ENCODE peak calls at places on chromosomes 7 and 10, in six cellular contexts. R is neural progenitor cell, W is psoas muscle, I is lower lobe of right lung, T is aorta, E is esophagus squamous epithelium. P is an unnamed sample.
A peak's percentile ranks its signal among the peaks of the same experiment; 100 is the strongest.

GRCh38 chr7:5699951-5700384 is 81.5 kb downstream of the RNF216 start:
- DNase-seq in R (peak; percentile 25), W (no peak), I (no peak), T (no peak), E (no peak), P (no peak)

GRCh38 chr7:21771261-21771660 is 174.4 kb downstream of the CDCA7L start:
- DNase-seq in R (no peak), W (no peak), I (no peak), T (no peak), E (no peak), P (no peak)

GRCh38 chr7:40059057-40059456 is 75.4 kb downstream of the MPLKIP start:
- DNase-seq in R (no peak), W (no peak), I (no peak), T (no peak), E (no peak), P (no peak)

GRCh38 chr10:70916241-70916640 is 27.9 kb upstream of the PCBD1 start:
- DNase-seq in R (no peak), W (peak; percentile 23), I (peak; percentile 8), T (peak; percentile 2), E (no peak), P (no peak)

GRCh38 chr10:12844796-12845524 is 156.6 kb downstream of the CCDC3 start:
- DNase-seq in R (no peak), W (no peak), I (no peak), T (no peak), E (no peak), P (peak; percentile 69)

GRCh38 chr7:143015926-143016490 is 10.9 kb downstream of the OR9A2 start:
- DNase-seq in R (no peak), W (no peak), I (no peak), T (no peak), E (no peak), P (no peak)

GRCh38 chr7:82105463-82105862 is 335.6 kb upstream of the HGF start:
- DNase-seq in R (no peak), W (no peak), I (no peak), T (no peak), E (no peak), P (peak; percentile 68)

GRCh38 chr10:91887075-91887899 is 22.0 kb downstream of the FGFBP3 start:
- DNase-seq in R (peak; percentile 96), W (peak; percentile 57), I (no peak), T (peak; percentile 58), E (no peak), P (peak; percentile 49)

GRCh38 chr10:52551036-52551435 is 221.5 kb downstream of the MBL2 start:
- DNase-seq in R (no peak), W (no peak), I (no peak), T (no peak), E (no peak), P (no peak)

GRCh38 chr7:47763063-47763974 is 181.4 kb upstream of the TNS3 start:
- DNase-seq in R (peak; percentile 62), W (no peak), I (no peak), T (no peak), E (no peak), P (no peak)

GRCh38 chr7:40833541-40834234 is 698.9 kb downstream of the SUGCT start:
- DNase-seq in R (no peak), W (no peak), I (no peak), T (no peak), E (no peak), P (no peak)

GRCh38 chr10:71433116-71433982 is 36.6 kb downstream of the CDH23 start:
- DNase-seq in R (no peak), W (no peak), I (no peak), T (no peak), E (no peak), P (no peak)

GRCh38 chr10:43078986-43079273 is 2.1 kb downstream of the RET start:
- DNase-seq in R (peak; percentile 79), W (peak; percentile 81), I (no peak), T (no peak), E (no peak), P (peak; percentile 81)

GRCh38 chr10:32103721-32104120 is 47.5 kb upstream of the KIF5B start:
- DNase-seq in R (peak; percentile 44), W (no peak), I (no peak), T (no peak), E (no peak), P (peak; percentile 7)

GRCh38 chr10:114239117-114239993 is at the start of gene VWA2:
- DNase-seq in R (peak; percentile 76), W (peak; percentile 55), I (peak; percentile 76), T (no peak), E (no peak), P (no peak)

GRCh38 chr7:33982425-33982786 is 77.1 kb downstream of the BMPER start:
- DNase-seq in R (peak; percentile 47), W (no peak), I (no peak), T (no peak), E (no peak), P (peak; percentile 80)

GRCh38 chr10:82266438-82266837 is 391.4 kb downstream of the NRG3 start:
- DNase-seq in R (no peak), W (no peak), I (no peak), T (no peak), E (no peak), P (no peak)

GRCh38 chr7:99096124-99096887 is 47.6 kb downstream of the SMURF1 start:
- DNase-seq in R (no peak), W (no peak), I (no peak), T (no peak), E (no peak), P (no peak)

GRCh38 chr7:42035205-42035604 is 201.8 kb downstream of the GLI3 start:
- DNase-seq in R (no peak), W (no peak), I (no peak), T (no peak), E (no peak), P (no peak)

GRCh38 chr7:65219623-65220022 is 154.0 kb upstream of the ZNF92 start:
- DNase-seq in R (no peak), W (no peak), I (no peak), T (no peak), E (no peak), P (no peak)

GRCh38 chr10:75547391-75548298 is 116.2 kb downstream of the LRMDA start:
- DNase-seq in R (no peak), W (no peak), I (no peak), T (no peak), E (no peak), P (no peak)

GRCh38 chr7:68610751-68611150 is 987.5 kb upstream of the AUTS2 start:
- DNase-seq in R (no peak), W (no peak), I (no peak), T (no peak), E (no peak), P (no peak)

GRCh38 chr7:41503438-41503837 is 199.5 kb downstream of the INHBA start:
- DNase-seq in R (no peak), W (no peak), I (no peak), T (no peak), E (no peak), P (no peak)

GRCh38 chr7:48168159-48168558 is 3.1 kb upstream of the ABCA13 start:
- DNase-seq in R (no peak), W (no peak), I (no peak), T (no peak), E (no peak), P (peak; percentile 37)

GRCh38 chr10:130394832-130395231 is 258.6 kb downstream of the GLRX3 start:
- DNase-seq in R (no peak), W (no peak), I (no peak), T (no peak), E (no peak), P (no peak)

GRCh38 chr7:142745091-142745635 is 4.1 kb upstream of the PRSS1 start:
- DNase-seq in R (no peak), W (no peak), I (no peak), T (no peak), E (no peak), P (no peak)

GRCh38 chr7:147547252-147547897 is 1043.2 kb upstream of the C7orf33 start:
- DNase-seq in R (peak; percentile 64), W (no peak), I (no peak), T (no peak), E (no peak), P (peak; percentile 49)

GRCh38 chr10:9848278-9848677 is 1169.4 kb upstream of the CELF2 start:
- DNase-seq in R (no peak), W (no peak), I (no peak), T (no peak), E (no peak), P (no peak)

GRCh38 chr10:88733215-88733614 is 26.6 kb upstream of the LIPN start:
- DNase-seq in R (no peak), W (no peak), I (no peak), T (no peak), E (no peak), P (no peak)

GRCh38 chr10:57716884-57717283 is 550.8 kb downstream of the IPMK start:
- DNase-seq in R (peak; percentile 7), W (no peak), I (no peak), T (no peak), E (no peak), P (peak; percentile 4)

GRCh38 chr10:86266446-86267242 is 100.0 kb downstream of the GRID1 start:
- DNase-seq in R (no peak), W (no peak), I (no peak), T (no peak), E (no peak), P (no peak)

GRCh38 chr10:87966454-87966853 is 103.0 kb downstream of the PTEN start:
- DNase-seq in R (no peak), W (no peak), I (no peak), T (no peak), E (no peak), P (peak; percentile 23)

GRCh38 chr10:128539784-128540759 is 413.8 kb upstream of the MKI67 start:
- DNase-seq in R (peak; percentile 47), W (no peak), I (no peak), T (no peak), E (no peak), P (no peak)

GRCh38 chr7:55469271-55469681 is 103.0 kb downstream of the VOPP1 start:
- DNase-seq in R (no peak), W (no peak), I (no peak), T (no peak), E (no peak), P (no peak)

GRCh38 chr7:129436335-129436923 is 2.2 kb downstream of the STRIP2 start:
- DNase-seq in R (no peak), W (no peak), I (no peak), T (no peak), E (no peak), P (no peak)

GRCh38 chr10:93435621-93436385 is 46.3 kb downstream of the MYOF start:
- DNase-seq in R (peak; percentile 83), W (no peak), I (no peak), T (no peak), E (no peak), P (no peak)
- H3K4me1 ChIP-seq in R (peaks cover 43% of the 10 kb centered on the region), W (peaks cover 22% of the 10 kb centered on the region), I (peaks cover 75% of the 10 kb centered on the region), T (peaks cover 2% of the 10 kb centered on the region), E (peaks cover 34% of the 10 kb centered on the region), P (peaks cover 41% of the 10 kb centered on the region)

GRCh38 chr10:123398180-123398591 is 244.0 kb downstream of the BUB3 start:
- DNase-seq in R (no peak), W (no peak), I (no peak), T (no peak), E (no peak), P (no peak)
- H3K4me1 ChIP-seq in R (peaks cover 6% of the 10 kb centered on the region), W (no peaks in the 10 kb centered on the region), I (no peaks in the 10 kb centered on the region), T (no peaks in the 10 kb centered on the region), E (no peaks in the 10 kb centered on the region), P (no peaks in the 10 kb centered on the region)

GRCh38 chr7:159028456-159029401 is 115.9 kb downstream of the VIPR2 start:
- DNase-seq in R (no peak), W (no peak), I (no peak), T (no peak), E (no peak), P (no peak)
- H3K4me1 ChIP-seq in R (peaks cover 56% of the 10 kb centered on the region), W (no peaks in the 10 kb centered on the region), I (no peaks in the 10 kb centered on the region), T (no peaks in the 10 kb centered on the region), E (no peaks in the 10 kb centered on the region), P (peaks cover 4% of the 10 kb centered on the region)

GRCh38 chr10:543131-543530 is 146.3 kb downstream of the DIP2C start:
- DNase-seq in R (no peak), W (no peak), I (no peak), T (no peak), E (no peak), P (peak; percentile 37)
- H3K4me1 ChIP-seq in R (peaks cover 28% of the 10 kb centered on the region), W (no peaks in the 10 kb centered on the region), I (peaks cover 15% of the 10 kb centered on the region), T (peaks cover 2% of the 10 kb centered on the region), E (no peaks in the 10 kb centered on the region), P (peaks cover 17% of the 10 kb centered on the region)